ENCODE peak calls at places on chromosomes 5 and 9, in four cellular contexts. B is GM12891, W is GM12878, Y is K562. U is an unnamed sample.

GRCh38 chr9:116432051-116432450 is 255.1 kb upstream of the TRIM32 start:
- DNase-seq in Y (no peak), W (no peak), B (no peak), U (no peak)

GRCh38 chr5:55533806-55534435 is 843 bp downstream of the PLPP1 start:
- DNase-seq in Y (no peak), B (peak), W (peak), U (no peak)

GRCh38 chr5:93186031-93186682 is 394.9 kb downstream of the NR2F1-AS1 start:
- DNase-seq in W (no peak), Y (no peak), B (no peak), U (no peak)

GRCh38 chr5:88390007-88390385 is 121.4 kb upstream of the TMEM161B start:
- DNase-seq in Y (no peak), B (no peak), W (no peak), U (no peak)

GRCh38 chr5:130110333-130110732 is 206.1 kb downstream of the CHSY3 start:
- DNase-seq in Y (no peak), B (no peak), W (no peak), U (no peak)

GRCh38 chr9:93090091-93090655 is 5.8 kb upstream of the CARD19 start:
- DNase-seq in B (no peak), W (no peak), Y (no peak), U (no peak)

GRCh38 chr5:173796746-173797495 is 91.2 kb upstream of the CPEB4 start:
- DNase-seq in B (no peak), Y (peak), W (no peak), U (no peak)

GRCh38 chr5:23208959-23209431 is 298.4 kb upstream of the PRDM9 start:
- DNase-seq in W (peak), B (peak), Y (peak), U (peak)

GRCh38 chr9:118786877-118787276 is 582.4 kb downstream of the BRINP1 start:
- DNase-seq in Y (no peak), B (no peak), W (no peak), U (no peak)

DNA sequence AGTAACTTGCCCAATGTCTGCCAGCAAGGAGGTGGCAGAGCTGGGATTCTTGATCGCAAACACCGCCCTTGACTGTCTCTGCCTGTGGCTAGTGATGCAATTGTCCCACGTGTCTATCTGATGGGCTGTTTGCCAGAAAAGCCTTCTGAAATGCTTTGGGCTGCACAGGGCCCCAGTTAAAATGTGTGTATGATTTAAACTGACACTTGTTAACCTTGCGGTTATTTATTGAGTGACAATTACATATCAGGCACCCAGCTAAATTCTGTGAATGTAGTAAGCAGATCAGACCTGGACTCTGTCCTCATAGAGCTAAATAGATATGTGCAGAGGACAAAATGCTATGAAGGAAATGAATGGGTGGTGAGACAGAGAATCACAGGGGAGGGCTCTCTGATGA is 11.6 kb upstream of the IL12B start:
- DNase-seq in B (no peak), Y (peak), W (no peak), U (peak)
- TF ChIP-seq SPI1 in B (no peak), Y (no peak), W (no peak), U (no peak)

GRCh38 chr9:112010537-112010936 is 113.9 kb downstream of the UGCG start:
- DNase-seq in W (no peak), Y (no peak), B (no peak), U (no peak)

GRCh38 chr9:112009656-112010055 is 113.0 kb downstream of the UGCG start:
- DNase-seq in Y (no peak), B (no peak), W (no peak), U (no peak)

GRCh38 chr9:112011051-112011620 is 114.5 kb downstream of the UGCG start:
- DNase-seq in Y (no peak), B (no peak), W (no peak), U (no peak)

GRCh38 chr9:112013261-112013660 is 116.6 kb downstream of the UGCG start:
- DNase-seq in Y (no peak), B (no peak), W (no peak), U (peak)

GRCh38 chr9:112012026-112012902 is 115.7 kb downstream of the UGCG start:
- DNase-seq in B (no peak), Y (no peak), W (peak), U (peak)
- TF ChIP-seq POLR2AphosphoS5 in B (peak), Y (no peak), W (peak), U (peak)

GRCh38 chr5:99169309-99169708 is 240.5 kb upstream of the CHD1 start:
- DNase-seq in Y (no peak), W (no peak), B (no peak), U (no peak)
- TF ChIP-seq SPI1 in Y (no peak), W (no peak), B (no peak), U (no peak)

GRCh38 chr9:88678008-88678407 is 143.0 kb downstream of the NXNL2 start:
- DNase-seq in W (no peak), Y (no peak), B (no peak), U (no peak)
- TF ChIP-seq POLR2AphosphoS5 in W (no peak), Y (no peak), B (no peak), U (no peak)

GRCh38 chr5:149998281-149998680 is 2.2 kb downstream of the TIGD6 start:
- DNase-seq in W (no peak), B (no peak), Y (no peak), U (no peak)

GRCh38 chr5:150000261-150000989 is at the start of the genes HMGXB3 and TIGD6:
- DNase-seq in W (peak), B (peak), Y (peak), U (peak)

GRCh38 chr5:150000990-150001659 is 586 bp downstream of the HMGXB3 start:
- DNase-seq in Y (peak), W (no peak), B (peak), U (peak)

GRCh38 chr5:149999866-150000260 is 591 bp downstream of the TIGD6 start:
- DNase-seq in B (no peak), W (no peak), Y (no peak), U (no peak)

GRCh38 chr5:149999359-149999758 is 1.1 kb downstream of the TIGD6 start:
- DNase-seq in B (no peak), Y (peak), W (no peak), U (no peak)
- TF ChIP-seq SPI1 in B (no peak), Y (no peak), W (no peak), U (no peak)

GRCh38 chr5:94415798-94416197 is 202.6 kb downstream of the KIAA0825 start:
- DNase-seq in Y (no peak), B (no peak), W (no peak), U (no peak)
- TF ChIP-seq POLR2AphosphoS5 in Y (no peak), B (no peak), W (no peak), U (no peak)

GRCh38 chr9:137007060-137007815 is 10.9 kb upstream of the CLIC3 start:
- DNase-seq in Y (no peak), B (no peak), W (no peak), U (no peak)
- TF ChIP-seq SPI1 in Y (no peak), B (no peak), W (no peak), U (no peak)

GRCh38 chr9:127835930-127836586 is 18.4 kb downstream of the ENG start:
- DNase-seq in B (no peak), W (no peak), Y (no peak), U (peak)
- TF ChIP-seq POLR2AphosphoS5 in B (no peak), W (no peak), Y (no peak), U (peak)

DNA sequence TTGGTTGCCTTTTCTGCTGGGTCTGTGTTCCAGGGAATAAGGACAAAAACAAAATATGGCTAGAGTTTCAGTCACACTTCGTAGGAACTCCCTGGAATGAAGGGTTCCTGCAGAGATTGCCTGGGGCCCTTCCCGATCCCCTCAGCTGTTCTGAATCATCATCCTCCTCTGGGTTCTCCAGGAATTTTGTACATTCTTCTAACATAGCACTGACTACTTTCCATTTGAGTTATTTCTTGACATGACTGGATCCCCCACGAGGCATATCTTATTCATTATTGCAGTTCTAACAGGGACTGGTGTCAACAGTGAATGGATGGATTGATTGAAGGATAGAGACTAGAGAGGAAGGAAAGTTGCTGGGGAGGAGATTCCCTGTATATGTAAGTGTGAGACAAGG is 49.2 kb upstream of the TNC start:
- DNase-seq in Y (no peak), W (no peak), B (no peak), U (no peak)
- TF ChIP-seq SPI1 in Y (no peak), W (no peak), B (no peak), U (no peak)

DNA sequence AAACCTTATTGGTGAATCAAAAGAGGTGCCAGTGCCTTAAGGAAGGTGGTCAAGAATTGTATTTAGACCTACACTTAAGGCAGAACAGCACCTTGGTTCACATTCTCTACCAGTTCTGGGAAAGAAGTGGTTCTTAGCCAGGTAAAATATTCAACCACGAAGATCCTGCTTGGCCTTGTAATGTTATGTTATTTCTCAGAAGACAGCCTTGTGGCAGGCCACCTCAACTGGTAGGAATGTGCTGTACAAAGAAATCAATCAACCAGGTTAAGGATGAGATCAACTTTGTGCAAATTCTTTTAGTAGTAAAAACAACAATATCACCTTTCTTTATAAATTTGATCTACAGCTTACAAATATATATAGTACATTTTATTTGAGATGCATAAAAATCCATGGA is 246.8 kb downstream of the ARRDC3 start:
- DNase-seq in W (no peak), B (no peak), Y (no peak), U (no peak)
- TF ChIP-seq POLR2AphosphoS5 in W (no peak), B (no peak), Y (no peak), U (no peak)